ENCODE peak calls at places on chromosomes 2 and 18, in five cellular contexts. M is lower lobe of right lung, X is heart right ventricle, W is A549, H is cardiac muscle cell. Y is an unnamed sample.

GRCh38 chr2:85179541-85179940 is 46.3 kb downstream of the TCF7L1 start:
- DNase-seq in M (no peak), X (no peak), W (no peak), H (no peak), Y (no peak)

GRCh38 chr2:30272761-30273573 is 41.6 kb downstream of the LBH start:
- DNase-seq in M (no peak), X (no peak), W (peak), H (peak), Y (no peak)

GRCh38 chr2:230749111-230749510 is 36.5 kb downstream of the CAB39 start:
- DNase-seq in M (no peak), X (no peak), W (no peak), H (no peak), Y (no peak)

GRCh38 chr2:4047961-4048891 is 344.9 kb downstream of the DCDC2C start:
- DNase-seq in M (no peak), X (no peak), W (no peak), H (peak), Y (no peak)

GRCh38 chr2:25281581-25281980 is 60.1 kb downstream of the DNMT3A start:
- DNase-seq in M (no peak), X (no peak), W (no peak), H (no peak), Y (no peak)

GRCh38 chr2:16038586-16038985 is 98.2 kb downstream of the MYCN start:
- DNase-seq in M (no peak), X (no peak), W (no peak), H (no peak), Y (peak)

GRCh38 chr2:111946294-111947114 is 48.1 kb downstream of the MERTK start:
- DNase-seq in M (peak), X (no peak), W (peak), H (peak), Y (no peak)

GRCh38 chr18:79476918-79477685 is 81.4 kb downstream of the NFATC1 start:
- DNase-seq in M (no peak), X (no peak), W (no peak), H (no peak), Y (no peak)

GRCh38 chr18:39571511-39571910 is 2005.9 kb upstream of the CELF4 start:
- DNase-seq in M (no peak), X (no peak), W (peak), H (peak), Y (no peak)

GRCh38 chr2:232354069-232354468 is 24.5 kb upstream of the ALPP start:
- DNase-seq in M (peak), X (no peak), W (no peak), H (no peak), Y (no peak)

GRCh38 chr2:207768891-207769596 is 662 bp downstream of the FZD5 start:
- DNase-seq in M (peak), X (no peak), W (peak), H (peak), Y (peak)

GRCh38 chr2:72092099-72092498 is 55.6 kb downstream of the CYP26B1 start:
- DNase-seq in M (no peak), X (no peak), W (no peak), H (no peak), Y (no peak)

GRCh38 chr2:26255735-26256384 is 11.1 kb downstream of the HADHB start:
- DNase-seq in M (no peak), X (no peak), W (no peak), H (no peak), Y (no peak)

GRCh38 chr2:196252408-196253114 is 81.2 kb upstream of the STK17B start:
- DNase-seq in M (no peak), X (no peak), W (no peak), H (no peak), Y (no peak)

GRCh38 chr2:43024515-43024962 is 201.9 kb downstream of the ZFP36L2 start:
- DNase-seq in M (no peak), X (peak), W (peak), H (peak), Y (peak)

GRCh38 chr18:12597775-12598174 is 60.1 kb downstream of the SPIRE1 start:
- DNase-seq in M (peak), X (peak), W (peak), H (peak), Y (no peak)

DNA sequence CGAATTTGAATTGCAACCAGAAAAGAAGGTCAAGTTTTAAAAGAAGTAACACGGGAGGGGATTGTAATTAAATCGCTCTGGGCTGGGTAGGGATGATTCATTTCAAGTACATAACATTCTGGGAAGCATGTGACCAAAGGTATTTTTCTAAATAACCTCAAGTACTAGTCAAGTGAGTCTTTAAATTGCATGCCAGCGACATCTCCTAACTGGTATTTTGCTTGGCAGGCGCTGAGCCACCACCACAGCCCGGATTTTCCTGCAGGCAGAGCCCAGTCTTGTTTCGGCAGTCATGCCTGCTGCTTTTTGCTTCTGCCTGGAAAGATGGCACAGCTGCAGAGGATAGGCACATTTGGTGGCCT is 33.7 kb upstream of the NPAS2 start:
- DNase-seq in M (peak), X (peak), W (peak), H (peak), Y (no peak)
- H3K4me3 ChIP-seq in M (no peak), X (no peak), W (peak), H (no peak), Y (no peak)

DNA sequence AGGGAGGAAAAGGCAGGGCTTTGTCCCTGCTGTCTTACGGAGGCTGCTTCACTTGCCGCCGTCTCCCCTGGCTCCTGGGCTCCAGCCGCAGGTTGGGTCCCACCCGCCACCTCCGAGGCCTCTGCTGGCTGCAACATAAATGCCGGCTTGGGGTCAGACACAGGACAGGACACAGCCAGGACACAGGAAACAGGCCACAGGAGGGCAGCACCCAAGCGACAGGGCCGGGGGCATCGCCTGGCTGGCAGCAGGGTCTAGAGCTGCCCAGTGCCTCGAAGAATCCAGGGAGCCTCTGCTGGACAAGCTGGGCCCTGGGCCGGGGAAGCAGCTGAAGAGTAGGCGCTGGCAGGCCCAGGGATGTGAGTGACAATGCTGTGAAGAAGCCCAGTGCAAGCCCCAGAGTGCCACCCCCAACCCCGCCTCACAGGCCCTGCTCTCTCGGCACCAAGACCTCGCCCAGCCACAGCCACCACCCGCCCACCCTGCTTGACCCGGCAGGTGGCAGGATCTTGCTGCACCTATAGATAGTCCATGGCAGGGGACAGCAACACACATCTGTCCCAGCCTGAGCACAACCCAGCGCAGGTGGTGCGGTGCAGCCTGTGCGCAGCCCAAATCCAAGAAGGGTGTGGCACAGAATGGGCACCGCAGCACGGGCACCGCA is 55.7 kb downstream of the BIN1 start:
- DNase-seq in M (peak), X (peak), W (no peak), H (no peak), Y (peak)
- TF ChIP-seq CTCF in M (no peak), X (no peak), W (peak), H (no peak), Y (no peak)

GRCh38 chr18:26135563-26135962 is 1.9 kb downstream of the PSMA8 start:
- DNase-seq in M (no peak), X (no peak), W (no peak), H (no peak), Y (no peak)

GRCh38 chr18:26134110-26134509 is 441 bp downstream of the PSMA8 start:
- DNase-seq in M (no peak), X (no peak), W (no peak), H (no peak), Y (no peak)

DNA sequence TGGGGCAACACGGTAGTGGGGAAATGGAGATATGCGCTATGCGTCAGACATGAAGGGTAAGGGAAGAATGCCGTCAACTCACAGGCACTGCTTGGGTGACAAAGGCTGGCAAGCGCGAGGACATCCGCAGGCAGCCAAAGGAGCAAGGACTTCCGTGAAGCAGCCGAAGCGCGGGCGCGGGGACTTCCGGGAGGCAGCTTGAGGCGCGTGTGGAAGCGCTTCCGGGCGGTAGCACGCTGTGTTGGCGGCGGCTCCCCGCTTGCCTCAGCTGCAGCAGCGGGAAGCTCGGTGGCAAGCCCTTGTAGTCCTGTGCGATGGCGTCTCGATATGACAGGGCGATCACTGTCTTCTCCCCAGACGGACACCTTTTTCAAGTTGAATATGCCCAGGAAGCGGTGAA is at the start of gene PSMA8:
- DNase-seq in M (no peak), X (peak), W (no peak), H (peak), Y (no peak)
- H3K4me3 ChIP-seq in M (no peak), X (no peak), W (no peak), H (no peak), Y (no peak)

GRCh38 chr2:12219761-12220160 is 473.3 kb downstream of the LPIN1 start:
- DNase-seq in M (no peak), X (no peak), W (no peak), H (no peak), Y (no peak)
- TF ChIP-seq CTCF in M (no peak), X (no peak), W (no peak), H (no peak), Y (no peak)

GRCh38 chr2:164837807-164838206 is 3.8 kb downstream of the COBLL1 start:
- DNase-seq in M (no peak), X (no peak), W (no peak), H (no peak), Y (no peak)

GRCh38 chr2:164840458-164840929 is 1.1 kb downstream of the COBLL1 start:
- DNase-seq in M (peak), X (peak), W (peak), H (no peak), Y (no peak)

GRCh38 chr2:164841719-164842623 is at the start of gene COBLL1:
- DNase-seq in M (peak), X (peak), W (peak), H (peak), Y (peak)

GRCh38 chr2:164840930-164841718 is 499 bp downstream of the COBLL1 start:
- DNase-seq in M (peak), X (peak), W (peak), H (peak), Y (peak)

DNA sequence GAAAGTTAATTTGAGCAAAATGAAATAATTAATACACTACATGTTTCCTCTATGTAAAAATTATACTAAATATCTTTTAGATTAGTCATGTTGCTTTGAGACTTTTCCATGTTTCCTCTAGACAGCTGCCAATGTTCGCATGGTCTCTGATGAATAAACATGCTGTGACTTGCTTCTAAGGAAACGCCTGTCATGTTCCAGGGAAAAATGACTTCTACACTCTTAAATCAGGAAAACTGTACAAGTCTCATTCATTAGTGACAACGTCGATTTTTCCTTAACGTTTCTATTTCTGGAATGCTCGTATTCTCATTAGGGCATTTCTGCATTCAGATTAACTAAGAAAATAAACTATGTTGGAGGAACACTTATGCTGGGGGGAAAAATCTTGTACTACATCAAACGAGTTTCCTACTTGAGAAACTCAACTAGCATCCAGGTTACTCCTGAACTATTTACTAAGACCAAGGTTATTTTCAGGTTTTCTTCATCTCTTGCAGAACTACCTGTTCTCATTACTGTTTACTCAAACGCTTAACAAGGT is 1.6 kb downstream of the COBLL1 start:
- DNase-seq in M (no peak), X (no peak), W (no peak), H (peak), Y (no peak)
- H3K4me3 ChIP-seq in M (peak), X (peak), W (peak), H (peak), Y (no peak)

GRCh38 chr2:117137371-117137770 is 677.1 kb upstream of the DDX18 start:
- DNase-seq in M (no peak), X (no peak), W (no peak), H (no peak), Y (no peak)
- TF ChIP-seq CTCF in M (no peak), X (no peak), W (no peak), H (no peak), Y (no peak)

DNA sequence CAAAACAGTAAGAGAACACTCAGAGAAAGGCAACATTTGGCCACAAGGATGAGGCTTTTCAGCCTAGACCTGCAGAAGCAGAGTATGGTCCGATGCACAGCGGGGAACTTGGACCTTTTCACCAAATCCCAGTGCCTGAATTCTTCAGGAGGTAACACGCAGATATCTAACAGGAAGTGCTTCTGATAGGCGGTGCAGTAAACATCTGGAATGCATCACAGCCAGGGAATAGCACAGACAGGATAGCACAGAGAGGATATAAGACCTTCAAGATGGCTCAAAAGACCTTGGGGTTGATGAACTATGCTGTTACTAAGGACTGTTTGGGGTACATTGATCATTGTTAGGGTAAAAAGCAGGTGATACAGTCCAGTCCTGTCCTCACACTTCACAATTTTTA is 1.7 kb downstream of the TMEM127 start:
- DNase-seq in M (no peak), X (no peak), W (no peak), H (peak), Y (no peak)
- H3K4me3 ChIP-seq in M (peak), X (peak), W (no peak), H (peak), Y (peak)

GRCh38 chr2:236350426-236350825 is 86.2 kb upstream of the ASB18 start:
- DNase-seq in M (no peak), X (no peak), W (no peak), H (no peak), Y (no peak)
- TF ChIP-seq CTCF in M (no peak), X (no peak), W (no peak), H (no peak), Y (no peak)